ENCODE peak calls at places on chromosomes 3 and 15, in nine cellular contexts. C is neural progenitor cell, H is GM06990, F is breast epithelium, K is body of pancreas, J is tibial artery, T is astrocyte, P is SJSA1, I is bronchial epithelial cell. R is an unnamed sample. For H3K36me3, the result is how much of the 10 kb centered on the place peaks cover.

GRCh38 chr3:61381745-61382392 is 130.6 kb upstream of the FHIT start:
- DNase-seq in C (peak), H (no peak), F (no peak), K (no peak), J (no peak), T (peak), P (peak), I (peak), R (peak)

GRCh38 chr3:38985981-38986380 is 65.8 kb downstream of the SCN11A start:
- DNase-seq in C (no peak), H (no peak), F (no peak), K (no peak), J (peak), T (no peak), P (no peak), I (no peak), R (no peak)

GRCh38 chr3:131840151-131840797 is 194.5 kb downstream of the CPNE4 start:
- DNase-seq in C (no peak), H (no peak), F (no peak), K (no peak), J (no peak), T (peak), P (no peak), I (peak), R (no peak)

GRCh38 chr3:132660056-132660744 is at the start of gene UBA5:
- DNase-seq in C (peak), H (peak), F (no peak), K (peak), J (peak), T (peak), P (peak), I (peak), R (peak)

GRCh38 chr3:120506828-120507774 is 56.3 kb upstream of the FSTL1 start:
- DNase-seq in C (peak), H (no peak), F (no peak), K (peak), J (peak), T (peak), P (peak), I (peak), R (peak)

GRCh38 chr3:170528731-170529130 is 57.1 kb downstream of the SLC7A14 start:
- DNase-seq in C (no peak), H (no peak), F (no peak), K (no peak), J (no peak), T (no peak), P (no peak), I (no peak), R (no peak)

GRCh38 chr3:53354945-53355498 is 7.7 kb upstream of the DCP1A start:
- DNase-seq in C (no peak), H (no peak), F (no peak), K (no peak), J (no peak), T (peak), P (peak), I (peak), R (no peak)

GRCh38 chr15:23075927-23076326 is 36.6 kb upstream of the TUBGCP5 start:
- DNase-seq in C (no peak), H (no peak), F (no peak), K (no peak), J (no peak), T (no peak), P (no peak), I (no peak), R (no peak)

GRCh38 chr3:105722943-105723556 is 145.8 kb downstream of the CBLB start:
- DNase-seq in C (no peak), H (peak), F (no peak), K (no peak), J (no peak), T (no peak), P (no peak), I (no peak), R (no peak)

GRCh38 chr15:36598529-36599177 is 19.2 kb downstream of the CDIN1 start:
- DNase-seq in C (no peak), H (no peak), F (no peak), K (no peak), J (no peak), T (no peak), P (no peak), I (no peak), R (no peak)

GRCh38 chr3:121660356-121661171 is at the start of gene HCLS1:
- DNase-seq in C (no peak), H (peak), F (no peak), K (peak), J (peak), T (no peak), P (no peak), I (peak), R (no peak)

GRCh38 chr3:51340311-51340829 is 44.7 kb upstream of the MANF start:
- DNase-seq in C (no peak), H (no peak), F (no peak), K (no peak), J (peak), T (peak), P (peak), I (peak), R (no peak)

DNA sequence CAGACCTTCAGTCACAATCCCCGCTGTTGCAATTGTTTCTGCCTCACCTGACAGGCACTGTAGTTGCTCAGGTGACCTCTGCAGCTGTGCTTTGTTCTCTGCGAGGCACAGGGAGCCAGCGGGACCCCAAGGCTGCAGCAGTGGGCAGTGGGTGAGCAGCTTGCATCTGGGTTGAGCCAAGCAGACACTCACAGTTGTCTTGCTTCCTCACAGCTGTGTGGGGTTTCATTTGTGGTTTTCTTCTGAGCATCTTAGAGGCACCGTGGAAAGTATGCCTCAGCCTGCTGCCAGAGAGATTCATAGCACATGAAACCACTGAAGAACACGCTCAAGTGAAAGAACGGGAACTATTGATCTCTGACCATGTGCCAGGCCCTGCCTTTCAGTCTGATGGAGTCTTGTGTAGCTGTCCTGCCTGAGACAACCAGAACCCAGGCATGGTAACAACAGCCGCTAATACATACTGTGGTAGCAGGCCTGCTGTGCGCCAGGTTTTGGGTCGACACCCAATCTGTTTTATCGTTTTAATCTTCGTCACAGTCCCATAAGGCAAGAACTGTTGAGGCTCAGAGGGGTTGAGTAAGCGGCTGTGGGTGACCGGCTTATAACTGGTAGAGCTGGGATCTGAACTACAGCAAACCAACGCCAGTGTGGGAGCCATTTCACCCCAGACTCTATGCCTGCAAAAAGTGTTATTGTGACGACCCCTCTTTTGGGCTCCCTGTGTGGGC is 33.4 kb downstream of the GRK7 start:
- DNase-seq in C (no peak), H (peak), F (no peak), K (peak), J (no peak), T (peak), P (no peak), I (no peak), R (no peak)
- H3K4me3 ChIP-seq in C (peak), H (no peak), F (peak), K (no peak), J (peak), T (peak), P (no peak), I (no peak), R (no peak)

GRCh38 chr3:138670409-138670808 is 61.8 kb downstream of the FAIM start:
- DNase-seq in C (no peak), H (no peak), F (no peak), K (no peak), J (no peak), T (no peak), P (no peak), I (no peak), R (no peak)

GRCh38 chr3:138673641-138674040 is 65.1 kb downstream of the FAIM start:
- DNase-seq in C (no peak), H (no peak), F (no peak), K (no peak), J (no peak), T (peak), P (peak), I (peak), R (no peak)

DNA sequence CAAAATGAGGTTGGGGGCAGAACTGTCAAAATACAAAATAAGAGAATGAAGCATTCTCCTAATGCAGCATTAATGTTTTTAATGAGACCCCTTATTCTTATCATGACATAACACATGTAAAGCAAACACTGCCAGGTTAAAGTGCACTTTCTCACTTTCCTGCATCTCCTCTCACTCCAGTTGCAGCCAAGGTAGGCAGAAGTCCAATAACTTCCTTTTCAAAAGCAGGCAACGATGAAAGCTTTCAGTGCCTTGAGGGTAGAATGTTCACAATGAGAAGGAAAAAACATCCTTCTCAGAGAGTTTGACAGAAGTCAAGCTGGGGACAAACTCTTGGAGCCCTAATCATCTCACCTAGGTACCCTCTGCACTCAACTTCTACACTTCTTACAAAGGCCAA is 59.5 kb downstream of the FAIM start:
- DNase-seq in C (no peak), H (no peak), F (no peak), K (no peak), J (no peak), T (no peak), P (no peak), I (no peak), R (no peak)
- H3K36me3 ChIP-seq in C (under half), H (under half), F (under half), K (under half), J (under half), T (under half), P (under half), I (under half), R (under half)

DNA sequence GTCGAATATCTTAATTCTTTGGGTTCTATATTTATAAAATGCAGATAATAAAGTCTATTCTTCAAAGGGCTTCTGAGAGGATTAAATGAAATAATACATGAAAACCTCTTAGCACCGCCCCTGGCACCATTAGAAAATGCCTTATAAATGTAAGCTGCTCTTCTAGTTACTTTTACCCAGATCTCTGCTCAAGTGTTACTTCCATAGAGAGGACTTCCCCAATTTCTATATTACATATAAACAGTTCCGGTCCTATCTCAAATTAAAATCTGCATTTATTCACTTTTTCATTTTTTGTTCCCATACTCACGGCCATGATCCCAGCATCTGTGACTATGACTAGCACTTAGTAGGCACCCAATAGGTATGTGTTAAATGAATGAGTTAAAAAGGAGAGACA is 890.9 kb upstream of the CFAP20DC start:
- DNase-seq in C (no peak), H (no peak), F (no peak), K (no peak), J (no peak), T (no peak), P (no peak), I (no peak), R (no peak)
- H3K4me3 ChIP-seq in C (no peak), H (no peak), F (no peak), K (no peak), J (no peak), T (no peak), P (no peak), I (no peak), R (no peak)

DNA sequence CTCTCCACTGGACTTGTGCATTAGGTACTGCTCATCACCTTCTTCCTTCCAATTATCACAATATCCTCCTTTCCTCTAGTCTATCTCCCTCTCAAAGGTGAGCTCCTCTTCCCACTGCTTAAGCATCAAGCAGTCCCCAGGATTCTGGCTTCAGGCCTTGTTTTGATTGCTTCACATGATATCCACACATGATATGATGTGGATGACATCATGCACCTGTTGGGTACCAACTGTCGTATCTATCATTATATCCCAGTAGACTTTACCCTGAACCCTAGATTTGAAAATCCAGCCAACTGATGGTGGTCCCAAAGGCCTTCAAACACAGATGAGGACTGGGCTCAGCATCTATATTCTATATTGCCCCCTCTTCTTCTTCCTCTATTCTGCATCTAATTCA is 104.9 kb downstream of the MFSD1 start:
- DNase-seq in C (no peak), H (no peak), F (no peak), K (no peak), J (no peak), T (no peak), P (no peak), I (no peak), R (no peak)
- H3K36me3 ChIP-seq in C (under half), H (under half), F (under half), K (under half), J (under half), T (under half), P (under half), I (under half), R (under half)

GRCh38 chr3:3798641-3799113 is 554 bp upstream of the LRRN1 start:
- DNase-seq in C (peak), H (peak), F (peak), K (peak), J (no peak), T (peak), P (no peak), I (no peak), R (peak)
- H3K4me3 ChIP-seq in C (peak), H (peak), F (peak), K (peak), J (peak), T (peak), P (no peak), I (peak), R (peak)

R was measured in H7.